ENCODE peak calls at places on chromosome 15, in six cellular contexts. P is AG09319, S is foreskin fibroblast, A is astrocyte of the spinal cord, L is GM12865, V is sigmoid colon. F is an unnamed sample.
A peak's percentile ranks its signal among the peaks of the same experiment; 100 is the strongest.

GRCh38 chr15:65069179-65069578 is 1.4 kb upstream of the RASL12 start:
- DNase-seq in P (peak; percentile 96), S (peak; percentile 96), A (peak; percentile 82), L (no peak), V (peak; percentile 94), F (no peak)

GRCh38 chr15:89088605-89089315 is 504 bp downstream of the ABHD2 start:
- DNase-seq in P (no peak), S (peak; percentile 53), A (no peak), L (peak; percentile 34), V (peak; percentile 70), F (peak; percentile 72)

GRCh38 chr15:28904023-28904422 is 18.2 kb downstream of the APBA2 start:
- DNase-seq in P (no peak), S (no peak), A (no peak), L (no peak), V (no peak), F (no peak)

GRCh38 chr15:52146776-52147175 is 34.2 kb upstream of the BCL2L10 start:
- DNase-seq in P (no peak), S (peak; percentile 60), A (no peak), L (no peak), V (no peak), F (no peak)

GRCh38 chr15:32732574-32733157 is 14.9 kb downstream of the GREM1 start:
- DNase-seq in P (no peak), S (no peak), A (no peak), L (no peak), V (no peak), F (no peak)

GRCh38 chr15:74265046-74265639 is 29.0 kb downstream of the CCDC33 start:
- DNase-seq in P (no peak), S (peak; percentile 41), A (peak; percentile 15), L (peak; percentile 26), V (no peak), F (no peak)

GRCh38 chr15:64193971-64194370 is 31.1 kb upstream of the PPIB start:
- DNase-seq in P (no peak), S (no peak), A (no peak), L (no peak), V (no peak), F (no peak)

GRCh38 chr15:68427961-68428360 is 4.0 kb downstream of the ITGA11 start:
- DNase-seq in P (no peak), S (no peak), A (no peak), L (no peak), V (no peak), F (no peak)

GRCh38 chr15:99467338-99467720 is 98.5 kb upstream of the MEF2A start:
- DNase-seq in P (no peak), S (no peak), A (no peak), L (no peak), V (peak; percentile 32), F (no peak)

GRCh38 chr15:27487846-27488245 is 516.9 kb downstream of the GABRG3 start:
- DNase-seq in P (no peak), S (no peak), A (no peak), L (no peak), V (no peak), F (no peak)

GRCh38 chr15:96339662-96340347 is 9.3 kb downstream of the NR2F2 start:
- DNase-seq in P (no peak), S (peak; percentile 36), A (peak; percentile 61), L (no peak), V (no peak), F (no peak)

GRCh38 chr15:32716960-32717289 is 879 bp upstream of the GREM1 start:
- DNase-seq in P (no peak), S (no peak), A (peak; percentile 29), L (peak; percentile 24), V (no peak), F (no peak)

GRCh38 chr15:83436513-83437158 is 10.5 kb upstream of the SH3GL3 start:
- DNase-seq in P (no peak), S (peak; percentile 63), A (peak; percentile 68), L (peak; percentile 28), V (no peak), F (no peak)

GRCh38 chr15:70339551-70340517 is 242.1 kb upstream of the TLE3 start:
- DNase-seq in P (no peak), S (no peak), A (peak; percentile 27), L (no peak), V (no peak), F (peak; percentile 48)

GRCh38 chr15:63677778-63678177 is 80.6 kb downstream of the FBXL22 start:
- DNase-seq in P (no peak), S (no peak), A (no peak), L (no peak), V (no peak), F (no peak)

GRCh38 chr15:71116366-71116765 is 1.1 kb downstream of the THSD4 start:
- DNase-seq in P (no peak), S (peak; percentile 56), A (no peak), L (no peak), V (no peak), F (no peak)

DNA sequence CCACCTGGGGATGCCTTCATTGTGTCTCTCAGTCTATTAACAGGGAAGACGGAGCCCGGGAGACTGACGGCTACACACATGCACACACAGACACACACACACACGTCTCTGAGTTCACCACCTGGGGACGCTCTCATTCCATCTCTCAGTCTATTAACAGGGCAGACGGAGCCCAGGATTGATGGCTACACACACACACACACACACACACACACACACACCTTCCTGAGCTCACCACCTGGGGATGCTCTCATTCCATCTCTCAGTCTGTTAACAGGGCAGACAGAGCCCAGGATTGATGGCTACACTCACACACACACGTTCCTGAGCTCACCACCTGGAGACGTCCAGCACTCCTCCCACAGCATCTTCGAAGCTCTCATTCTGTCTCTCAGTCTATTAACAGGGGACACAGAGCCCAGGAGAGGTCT is 143.9 kb downstream of the OR4M2 start:
- DNase-seq in P (no peak), S (no peak), A (no peak), L (peak; percentile 5), V (peak; percentile 37), F (peak; percentile 20)
- TF ChIP-seq CTCF in P (no peak), S (no peak), A (no peak), L (no peak), V (no peak), F (no peak)

GRCh38 chr15:93488157-93488803 is 399.3 kb upstream of the RGMA start:
- DNase-seq in P (no peak), S (no peak), A (no peak), L (no peak), V (no peak), F (no peak)
- TF ChIP-seq CTCF in P (no peak), S (no peak), A (no peak), L (no peak), V (no peak), F (no peak)

GRCh38 chr15:40702077-40702476 is 7.1 kb downstream of the RAD51 start:
- DNase-seq in P (no peak), S (peak; percentile 29), A (peak; percentile 16), L (peak; percentile 21), V (no peak), F (no peak)
- TF ChIP-seq CTCF in P (no peak), S (peak; percentile 20), A (no peak), L (no peak), V (no peak), F (peak; percentile 52)

DNA sequence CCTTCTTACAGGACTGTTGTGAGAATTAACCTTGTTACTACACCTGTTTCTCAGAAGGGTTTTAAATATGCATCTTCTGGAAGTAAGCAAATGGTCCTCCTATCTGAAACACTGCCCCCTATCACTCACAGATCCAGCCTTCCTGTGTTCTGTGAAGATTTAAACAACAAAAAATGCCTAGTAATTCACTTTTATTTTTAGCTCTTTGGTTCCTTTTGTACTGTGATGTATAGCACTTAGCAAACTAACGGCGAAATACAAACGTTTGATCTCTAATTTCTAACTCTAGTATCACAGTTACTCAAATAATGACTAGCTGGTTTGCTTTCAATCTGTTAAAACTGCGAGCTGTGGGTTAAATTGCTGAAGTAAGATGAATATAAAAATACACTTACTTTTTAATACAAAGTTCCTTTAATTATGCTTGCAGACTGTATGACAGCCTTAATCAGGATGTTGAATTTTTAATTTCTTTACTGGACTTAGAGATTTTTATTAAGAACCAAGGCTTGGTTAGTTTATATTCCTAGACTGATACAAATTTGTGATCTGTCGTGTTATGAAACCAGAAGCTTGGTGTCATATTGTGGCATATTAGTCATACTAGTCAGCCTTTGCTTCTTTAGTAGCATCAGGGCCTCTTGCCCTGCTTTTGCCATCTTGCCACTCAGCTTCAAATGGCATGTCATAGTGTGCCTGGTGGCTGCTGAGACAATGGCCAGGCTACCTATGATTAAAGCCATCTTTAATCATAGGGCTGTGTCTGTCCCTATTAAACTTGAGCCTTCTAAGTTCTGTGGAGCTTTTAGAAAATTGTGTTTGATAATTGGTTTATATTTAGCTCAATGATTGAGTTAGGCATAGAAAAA is 9.2 kb downstream of the EIF3J start:
- DNase-seq in P (no peak), S (peak; percentile 69), A (peak; percentile 32), L (peak; percentile 78), V (no peak), F (no peak)
- TF ChIP-seq CTCF in P (peak; percentile 32), S (peak; percentile 47), A (peak; percentile 53), L (peak; percentile 17), V (no peak), F (peak; percentile 38)

DNA sequence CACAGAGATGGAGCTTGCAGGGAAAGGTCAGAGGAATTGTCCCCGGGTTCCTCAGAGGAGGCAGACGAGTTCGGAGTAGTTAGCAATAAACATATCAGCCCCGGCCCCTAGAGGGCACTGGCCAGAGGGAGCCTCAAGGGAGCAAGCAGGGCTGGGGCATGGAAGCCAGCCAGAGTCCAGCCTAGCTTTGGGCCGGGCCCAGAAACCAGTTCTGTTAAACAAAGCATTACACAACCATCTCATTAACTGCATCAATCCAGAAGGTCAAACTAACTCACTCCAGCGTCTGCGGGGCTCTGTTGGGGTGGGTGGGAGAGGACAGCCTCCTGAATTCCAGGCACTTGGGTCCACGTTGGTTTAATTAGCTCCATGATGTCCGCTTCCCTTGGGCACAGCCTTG is 41.0 kb upstream of the IREB2 start:
- DNase-seq in P (peak; percentile 75), S (peak; percentile 88), A (no peak), L (no peak), V (peak; percentile 87), F (no peak)
- TF ChIP-seq CTCF in P (peak; percentile 66), S (peak; percentile 36), A (no peak), L (no peak), V (no peak), F (peak; percentile 29)

F was measured in type B pancreatic cell.